ENCODE peak calls at places on chromosome 18, in eight cellular contexts. F, L, T, R, Z, P, I and K are unnamed samples.

GRCh38 chr18:74819433-74820059 is 221.9 kb downstream of the ZNF407 start:
- DNase-seq in F (no peak), L (no peak), T (no peak), R (no peak), Z (no peak), P (no peak), I (no peak), K (no peak)

GRCh38 chr18:23131693-23132319 is 3.5 kb upstream of the CABLES1 start:
- DNase-seq in F (peak), L (no peak), T (peak), R (peak), Z (peak), P (peak), I (no peak), K (no peak)

GRCh38 chr18:70469916-70470315 is 181.1 kb downstream of the SOCS6 start:
- DNase-seq in F (no peak), L (no peak), T (no peak), R (no peak), Z (no peak), P (no peak), I (no peak), K (no peak)

GRCh38 chr18:43605224-43605623 is 327.9 kb upstream of the SYT4 start:
- DNase-seq in F (no peak), L (no peak), T (no peak), R (no peak), Z (no peak), P (no peak), I (no peak), K (no peak)

GRCh38 chr18:8480506-8481328 is 128.5 kb upstream of the RAB12 start:
- DNase-seq in F (peak), L (no peak), T (peak), R (no peak), Z (peak), P (peak), I (peak), K (no peak)

GRCh38 chr18:10497350-10497749 is 28.5 kb upstream of the NAPG start:
- DNase-seq in F (no peak), L (no peak), T (no peak), R (no peak), Z (no peak), P (no peak), I (no peak), K (no peak)

GRCh38 chr18:9994701-9995100 is 80.9 kb downstream of the VAPA start:
- DNase-seq in F (no peak), L (no peak), T (no peak), R (peak), Z (no peak), P (no peak), I (no peak), K (no peak)

GRCh38 chr18:40841473-40841872 is 1113.6 kb upstream of the PIK3C3 start:
- DNase-seq in F (peak), L (no peak), T (no peak), R (no peak), Z (no peak), P (no peak), I (no peak), K (no peak)

GRCh38 chr18:11714244-11714918 is 25.3 kb downstream of the GNAL start:
- DNase-seq in F (no peak), L (no peak), T (no peak), R (no peak), Z (no peak), P (no peak), I (no peak), K (no peak)

DNA sequence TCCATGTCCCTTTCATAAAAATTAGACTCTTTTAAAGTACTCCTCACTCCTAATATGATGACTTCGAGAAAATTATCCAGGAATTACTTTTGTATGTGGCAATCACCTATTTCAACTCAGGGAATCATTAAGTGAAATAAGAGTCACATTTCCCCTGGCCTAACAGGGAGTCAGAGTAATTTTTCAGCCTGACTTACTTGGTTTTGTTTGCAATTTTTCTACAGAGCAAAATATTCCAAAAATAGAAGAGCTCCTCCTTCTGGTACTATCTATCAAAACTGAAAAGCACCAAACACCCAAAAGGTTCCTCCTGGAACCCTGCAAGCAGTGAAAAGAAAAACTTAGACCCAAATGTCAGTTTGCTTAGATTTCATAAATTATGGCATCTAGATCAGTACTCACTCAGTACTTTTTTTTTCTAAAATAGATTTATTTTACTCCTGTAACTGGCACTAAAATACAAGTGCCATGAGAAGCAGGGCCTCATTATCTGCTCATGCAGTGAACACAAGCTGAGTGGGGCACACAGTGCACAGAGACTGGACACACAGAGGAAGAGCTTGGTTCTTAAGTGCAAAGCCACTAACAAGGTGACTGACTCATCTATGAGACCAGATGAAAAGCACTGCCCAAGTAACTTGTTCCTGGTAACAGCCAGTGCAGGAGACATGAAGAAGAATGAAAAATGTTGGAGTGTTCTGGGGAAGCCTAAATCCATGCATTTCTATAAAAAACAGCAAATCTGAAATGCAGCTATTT is 28.7 kb downstream of the ACAA2 start:
- DNase-seq in F (peak), L (no peak), T (no peak), R (no peak), Z (no peak), P (no peak), I (no peak), K (no peak)
- TF ChIP-seq CTCF in F (peak), L (no peak), T (no peak), R (no peak), Z (no peak), P (peak), I (no peak), K (peak)

GRCh38 chr18:59359576-59359952 is 499 bp upstream of the LMAN1 start:
- DNase-seq in F (no peak), L (no peak), T (no peak), R (no peak), Z (no peak), P (no peak), I (no peak), K (no peak)
- H3K27ac ChIP-seq in F (no peak), L (peak), T (peak), R (no peak), Z (peak), P (no peak), I (peak), K (peak)

GRCh38 chr18:12946549-12947354 is 1.1 kb upstream of the SEH1L start:
- DNase-seq in F (peak), L (peak), T (peak), R (no peak), Z (peak), P (peak), I (peak), K (peak)
- TF ChIP-seq CTCF in F (peak), L (no peak), T (no peak), R (no peak), Z (no peak), P (no peak), I (no peak), K (no peak)

GRCh38 chr18:46069524-46069923 is 2.5 kb downstream of the PSTPIP2 start:
- DNase-seq in F (peak), L (no peak), T (no peak), R (no peak), Z (no peak), P (no peak), I (no peak), K (no peak)
- H3K27ac ChIP-seq in F (no peak), L (peak), T (no peak), R (no peak), Z (no peak), P (no peak), I (no peak), K (peak)

GRCh38 chr18:62710417-62710816 is 4.9 kb upstream of the PHLPP1 start:
- DNase-seq in F (peak), L (no peak), T (no peak), R (no peak), Z (no peak), P (no peak), I (no peak), K (no peak)
- TF ChIP-seq CTCF in F (peak), L (no peak), T (no peak), R (no peak), Z (no peak), P (no peak), I (no peak), K (no peak)